ENCODE peak calls at places on chromosomes 6 and 20, in nine cellular contexts. F is OCI-LY7; K is body of pancreas; V is sigmoid colon; L is PC-9; M is kidney; X is CD8-positive, alpha-beta T cell; H is hepatocyte; Q is tibial artery. J is an unnamed sample.

GRCh38 chr6:158020811-158021210 is 39.1 kb downstream of the SYNJ2 start:
- DNase-seq in F (no peak), K (no peak), V (no peak), L (no peak), M (no peak), X (no peak), H (no peak), Q (no peak), J (no peak)

GRCh38 chr6:41092421-41093140 is 19.8 kb downstream of the NFYA start:
- DNase-seq in F (peak; percentile 36), K (no peak), V (no peak), L (no peak), M (no peak), X (no peak), H (no peak), Q (no peak), J (no peak)

GRCh38 chr20:37821691-37822655 is 81.0 kb upstream of the VSTM2L start:
- DNase-seq in F (no peak), K (no peak), V (peak; percentile 72), L (no peak), M (no peak), X (no peak), H (peak; percentile 42), Q (no peak), J (peak; percentile 93)

GRCh38 chr6:52672422-52673025 is 1.6 kb downstream of the TMEM14A start:
- DNase-seq in F (no peak), K (peak; percentile 83), V (no peak), L (peak; percentile 38), M (no peak), X (no peak), H (peak; percentile 32), Q (no peak), J (peak; percentile 11)

GRCh38 chr6:106446983-106447382 is 86.5 kb downstream of the CRYBG1 start:
- DNase-seq in F (no peak), K (no peak), V (no peak), L (no peak), M (no peak), X (no peak), H (peak; percentile 29), Q (no peak), J (no peak)

GRCh38 chr6:91580635-91581034 is 993.8 kb upstream of the MAP3K7 start:
- DNase-seq in F (no peak), K (no peak), V (no peak), L (no peak), M (no peak), X (no peak), H (no peak), Q (no peak), J (no peak)

GRCh38 chr6:89034586-89035251 is 45.8 kb upstream of the PNRC1 start:
- DNase-seq in F (no peak), K (peak; percentile 68), V (peak; percentile 79), L (no peak), M (no peak), X (no peak), H (peak; percentile 52), Q (peak; percentile 63), J (peak; percentile 62)

GRCh38 chr6:135233676-135234491 is 52.8 kb downstream of the MYB start:
- DNase-seq in F (no peak), K (no peak), V (no peak), L (no peak), M (no peak), X (no peak), H (no peak), Q (no peak), J (no peak)

GRCh38 chr20:4815618-4816017 is 93.9 kb downstream of the PRND start:
- DNase-seq in F (no peak), K (no peak), V (no peak), L (no peak), M (peak; percentile 42), X (no peak), H (no peak), Q (no peak), J (no peak)

GRCh38 chr6:56573624-56574023 is 69.1 kb downstream of the DST start:
- DNase-seq in F (no peak), K (no peak), V (no peak), L (no peak), M (no peak), X (no peak), H (no peak), Q (no peak), J (no peak)

GRCh38 chr6:150297327-150298028 is 71.3 kb upstream of the IYD start:
- DNase-seq in F (no peak), K (no peak), V (no peak), L (peak; percentile 14), M (no peak), X (no peak), H (no peak), Q (peak; percentile 55), J (peak; percentile 85)

GRCh38 chr6:40342674-40343230 is 244.4 kb downstream of the LRFN2 start:
- DNase-seq in F (no peak), K (peak; percentile 55), V (peak; percentile 38), L (no peak), M (no peak), X (no peak), H (no peak), Q (no peak), J (no peak)

GRCh38 chr20:54179946-54180345 is 6.2 kb upstream of the CYP24A1 start:
- DNase-seq in F (no peak), K (no peak), V (no peak), L (peak; percentile 23), M (no peak), X (no peak), H (no peak), Q (no peak), J (no peak)

GRCh38 chr6:50249493-50249892 is 199.8 kb upstream of the DEFB112 start:
- DNase-seq in F (no peak), K (no peak), V (no peak), L (no peak), M (no peak), X (no peak), H (no peak), Q (no peak), J (peak; percentile 8)

DNA sequence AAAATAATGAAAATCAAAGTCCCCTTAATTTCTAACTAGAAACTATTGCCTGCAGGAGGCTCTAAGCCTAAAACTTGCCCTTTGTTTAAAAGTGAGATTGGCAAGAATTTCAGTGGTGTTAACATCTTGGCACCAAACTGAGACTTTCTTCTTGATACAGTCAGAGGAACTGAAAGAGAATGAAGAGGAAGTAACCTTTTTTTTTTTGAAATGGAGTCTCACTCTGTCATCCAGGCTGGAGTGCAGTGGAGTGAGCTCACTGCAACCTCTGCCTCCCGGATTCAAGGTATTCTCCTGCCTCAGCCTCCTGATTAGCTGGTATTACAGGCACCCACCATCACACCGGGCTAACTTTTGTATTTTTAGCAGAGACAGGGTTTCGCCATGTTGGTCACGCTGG is 3.6 kb downstream of the DOP1A start:
- DNase-seq in F (peak; percentile 79), K (peak; percentile 25), V (no peak), L (no peak), M (no peak), X (no peak), H (no peak), Q (no peak), J (no peak)
- TF ChIP-seq CTCF in F (no peak), K (no peak), V (no peak), L (no peak), M (no peak), X (no peak), H (no peak), Q (no peak), J (no peak)

DNA sequence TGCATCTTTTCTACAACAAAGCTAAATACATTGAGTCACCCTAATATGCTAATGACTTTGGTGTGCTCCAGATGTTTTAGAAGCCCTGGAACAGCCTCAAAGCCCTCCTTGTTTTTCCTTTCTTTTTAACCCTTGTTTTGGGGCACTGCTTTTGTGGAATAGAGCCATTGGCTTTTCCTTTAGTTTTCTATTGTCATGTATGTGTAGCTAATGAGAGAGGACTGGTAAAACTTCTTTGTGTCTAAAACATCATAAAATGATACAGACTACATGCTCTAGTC is 158.8 kb downstream of the JARID2 start:
- DNase-seq in F (no peak), K (no peak), V (no peak), L (no peak), M (no peak), X (no peak), H (no peak), Q (no peak), J (no peak)
- H3K4me1 ChIP-seq in F (no peaks in the 10 kb centered on the region), K (peaks cover 24% of the 10 kb centered on the region), V (peaks cover 24% of the 10 kb centered on the region), L (peaks cover 32% of the 10 kb centered on the region), M (peaks cover 16% of the 10 kb centered on the region), X (peaks cover 45% of the 10 kb centered on the region), H (peaks cover 53% of the 10 kb centered on the region), Q (peaks cover 24% of the 10 kb centered on the region), J (peaks cover 22% of the 10 kb centered on the region)

GRCh38 chr20:19025430-19026120 is 186.9 kb upstream of the SLC24A3 start:
- DNase-seq in F (no peak), K (no peak), V (no peak), L (no peak), M (no peak), X (no peak), H (no peak), Q (no peak), J (no peak)

GRCh38 chr20:19024296-19025035 is 188.0 kb upstream of the SLC24A3 start:
- DNase-seq in F (no peak), K (no peak), V (no peak), L (no peak), M (no peak), X (no peak), H (peak; percentile 58), Q (no peak), J (no peak)

GRCh38 chr20:19027971-19028370 is 184.5 kb upstream of the SLC24A3 start:
- DNase-seq in F (no peak), K (no peak), V (no peak), L (no peak), M (no peak), X (no peak), H (no peak), Q (no peak), J (no peak)

GRCh38 chr20:19026121-19026878 is 186.1 kb upstream of the SLC24A3 start:
- DNase-seq in F (no peak), K (no peak), V (peak; percentile 82), L (no peak), M (no peak), X (no peak), H (peak; percentile 21), Q (no peak), J (no peak)

DNA sequence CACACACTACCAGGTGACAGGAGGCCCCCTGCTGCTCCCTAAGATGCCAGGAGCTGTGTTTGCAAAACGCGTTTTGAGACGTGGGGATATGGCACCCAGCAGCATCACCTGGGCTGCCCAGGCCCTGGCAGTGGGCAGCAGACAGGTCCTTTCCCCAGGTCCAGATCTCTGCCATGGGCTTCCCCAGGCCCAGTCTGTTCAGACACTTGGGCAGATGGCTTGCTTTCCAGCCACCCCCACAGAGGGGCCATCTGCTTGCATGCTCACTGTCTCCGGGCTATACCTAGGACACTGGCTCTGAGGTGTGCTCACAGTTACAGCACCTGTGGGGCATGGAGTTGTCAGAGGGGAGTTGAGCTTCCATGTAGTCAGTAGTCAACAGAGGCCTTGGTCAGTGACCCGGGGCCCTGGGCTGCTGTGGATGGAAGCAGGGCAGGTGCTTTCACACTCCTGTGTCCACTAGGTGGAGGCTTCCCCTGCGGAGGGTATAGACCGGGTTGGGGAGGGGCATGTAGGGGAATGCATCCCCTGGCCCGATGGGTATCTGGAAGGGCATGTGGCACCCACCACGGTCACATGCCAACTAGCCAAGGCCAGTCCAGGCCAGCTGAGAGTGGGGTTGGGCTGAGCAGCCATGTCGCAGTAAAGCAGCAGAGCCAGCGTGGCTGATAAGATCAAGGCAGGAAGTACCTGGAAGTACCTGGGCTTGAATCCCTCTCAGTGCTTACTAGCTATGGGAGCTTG is 185.4 kb upstream of the SLC24A3 start:
- DNase-seq in F (no peak), K (no peak), V (no peak), L (no peak), M (no peak), X (no peak), H (no peak), Q (no peak), J (no peak)
- TF ChIP-seq CTCF in F (no peak), K (no peak), V (no peak), L (no peak), M (no peak), X (no peak), H (no peak), Q (no peak), J (no peak)

GRCh38 chr6:125818659-125819297 is 28.0 kb downstream of the NCOA7 start:
- DNase-seq in F (no peak), K (no peak), V (no peak), L (no peak), M (no peak), X (no peak), H (peak; percentile 21), Q (no peak), J (no peak)
- H3K4me1 ChIP-seq in F (peaks cover 28% of the 10 kb centered on the region), K (peaks cover 90% of the 10 kb centered on the region), V (peaks cover 8% of the 10 kb centered on the region), L (peaks cover 67% of the 10 kb centered on the region), M (peaks cover 43% of the 10 kb centered on the region), X (no peaks in the 10 kb centered on the region), H (peaks cover 24% of the 10 kb centered on the region), Q (peaks cover 47% of the 10 kb centered on the region), J (peaks cover 14% of the 10 kb centered on the region)